ENCODE peak calls at places on chromosomes 7 and 10, in six cellular contexts. One of them, this sample, is unnamed.
A peak's percentile ranks its signal among the peaks of the same experiment; 100 is the strongest.

GRCh38 chr10:51892965-51893658 is 193.7 kb upstream of the CSTF2T start:
- DNase-seq in PC-3: peak; percentile 85
- DNase-seq in fibroblast of lung: peak; percentile 35
- DNase-seq in foreskin fibroblast: no peak
- DNase-seq in fibroblast of mammary gland: peak; percentile 41
- DNase-seq in left lung: no peak
- DNase-seq in this sample: peak; percentile 1

GRCh38 chr7:96414931-96415292 is 93.0 kb upstream of the SLC25A13 start:
- DNase-seq in PC-3: peak; percentile 72
- DNase-seq in fibroblast of lung: peak; percentile 48
- DNase-seq in foreskin fibroblast: no peak
- DNase-seq in fibroblast of mammary gland: peak; percentile 49
- DNase-seq in left lung: no peak
- DNase-seq in this sample: peak; percentile 7

GRCh38 chr10:132175401-132175800 is 11.3 kb upstream of the DPYSL4 start:
- DNase-seq in PC-3: no peak
- DNase-seq in fibroblast of lung: no peak
- DNase-seq in foreskin fibroblast: no peak
- DNase-seq in fibroblast of mammary gland: no peak
- DNase-seq in left lung: no peak
- DNase-seq in this sample: no peak

GRCh38 chr10:84233940-84234339 is 7.4 kb downstream of the LRIT1 start:
- DNase-seq in PC-3: no peak
- DNase-seq in fibroblast of lung: no peak
- DNase-seq in foreskin fibroblast: no peak
- DNase-seq in fibroblast of mammary gland: no peak
- DNase-seq in left lung: no peak
- DNase-seq in this sample: no peak

GRCh38 chr7:77251519-77251819 is 51.9 kb upstream of the FGL2 start:
- DNase-seq in PC-3: no peak
- DNase-seq in fibroblast of lung: no peak
- DNase-seq in foreskin fibroblast: no peak
- DNase-seq in fibroblast of mammary gland: no peak
- DNase-seq in left lung: no peak
- DNase-seq in this sample: no peak

GRCh38 chr10:88913157-88913556 is 33.1 kb downstream of the STAMBPL1 start:
- DNase-seq in PC-3: no peak
- DNase-seq in fibroblast of lung: peak; percentile 78
- DNase-seq in foreskin fibroblast: no peak
- DNase-seq in fibroblast of mammary gland: peak; percentile 79
- DNase-seq in left lung: no peak
- DNase-seq in this sample: no peak

GRCh38 chr7:15084368-15084767 is 181.8 kb upstream of the DGKB start:
- DNase-seq in PC-3: no peak
- DNase-seq in fibroblast of lung: no peak
- DNase-seq in foreskin fibroblast: no peak
- DNase-seq in fibroblast of mammary gland: no peak
- DNase-seq in left lung: no peak
- DNase-seq in this sample: no peak

GRCh38 chr7:83366629-83367028 is 203.9 kb upstream of the PCLO start:
- DNase-seq in PC-3: peak; percentile 52
- DNase-seq in fibroblast of lung: peak; percentile 2
- DNase-seq in foreskin fibroblast: no peak
- DNase-seq in fibroblast of mammary gland: no peak
- DNase-seq in left lung: no peak
- DNase-seq in this sample: no peak

GRCh38 chr10:117130862-117131389 is 7.1 kb downstream of the VAX1 start:
- DNase-seq in PC-3: no peak
- DNase-seq in fibroblast of lung: no peak
- DNase-seq in foreskin fibroblast: no peak
- DNase-seq in fibroblast of mammary gland: no peak
- DNase-seq in left lung: no peak
- DNase-seq in this sample: no peak

GRCh38 chr7:10973942-10974716 is 457 bp downstream of the PHF14 start:
- DNase-seq in PC-3: peak; percentile 28
- DNase-seq in fibroblast of lung: peak; percentile 49
- DNase-seq in foreskin fibroblast: peak; percentile 39
- DNase-seq in fibroblast of mammary gland: peak; percentile 50
- DNase-seq in left lung: no peak
- DNase-seq in this sample: peak; percentile 16

GRCh38 chr10:6201511-6201975 is 1.2 kb upstream of the PFKFB3 start:
- DNase-seq in PC-3: peak; percentile 67
- DNase-seq in fibroblast of lung: peak; percentile 44
- DNase-seq in foreskin fibroblast: peak; percentile 85
- DNase-seq in fibroblast of mammary gland: peak; percentile 31
- DNase-seq in left lung: peak; percentile 84
- DNase-seq in this sample: peak; percentile 43

GRCh38 chr10:89301231-89301630 is 615 bp upstream of the IFIT2 start:
- DNase-seq in PC-3: peak; percentile 26
- DNase-seq in fibroblast of lung: peak; percentile 61
- DNase-seq in foreskin fibroblast: peak; percentile 34
- DNase-seq in fibroblast of mammary gland: peak; percentile 54
- DNase-seq in left lung: no peak
- DNase-seq in this sample: peak; percentile 81

GRCh38 chr7:25854608-25855497 is 297.1 kb upstream of the NFE2L3 start:
- DNase-seq in PC-3: peak; percentile 92
- DNase-seq in fibroblast of lung: peak; percentile 100
- DNase-seq in foreskin fibroblast: peak; percentile 98
- DNase-seq in fibroblast of mammary gland: peak; percentile 100
- DNase-seq in left lung: no peak
- DNase-seq in this sample: peak; percentile 99

GRCh38 chr7:91922857-91923256 is 17.8 kb upstream of the AKAP9 start:
- DNase-seq in PC-3: no peak
- DNase-seq in fibroblast of lung: no peak
- DNase-seq in foreskin fibroblast: no peak
- DNase-seq in fibroblast of mammary gland: no peak
- DNase-seq in left lung: no peak
- DNase-seq in this sample: no peak

GRCh38 chr10:103276941-103277712 is at the start of gene INA:
- DNase-seq in PC-3: no peak
- DNase-seq in fibroblast of lung: peak; percentile 30
- DNase-seq in foreskin fibroblast: peak; percentile 62
- DNase-seq in fibroblast of mammary gland: peak; percentile 30
- DNase-seq in left lung: no peak
- DNase-seq in this sample: no peak

GRCh38 chr7:116569737-116570136 is 44.9 kb downstream of the CAV1 start:
- DNase-seq in PC-3: peak; percentile 84
- DNase-seq in fibroblast of lung: peak; percentile 68
- DNase-seq in foreskin fibroblast: peak; percentile 94
- DNase-seq in fibroblast of mammary gland: peak; percentile 98
- DNase-seq in left lung: no peak
- DNase-seq in this sample: no peak

GRCh38 chr10:131871673-131872005 is 29.2 kb upstream of the PPP2R2D start:
- DNase-seq in PC-3: no peak
- DNase-seq in fibroblast of lung: no peak
- DNase-seq in foreskin fibroblast: no peak
- DNase-seq in fibroblast of mammary gland: no peak
- DNase-seq in left lung: no peak
- DNase-seq in this sample: no peak

GRCh38 chr7:477626-478220 is 41.9 kb downstream of the PDGFA start:
- DNase-seq in PC-3: peak; percentile 57
- DNase-seq in fibroblast of lung: no peak
- DNase-seq in foreskin fibroblast: no peak
- DNase-seq in fibroblast of mammary gland: no peak
- DNase-seq in left lung: peak; percentile 14
- DNase-seq in this sample: no peak

GRCh38 chr10:52212802-52213510 is 101.1 kb upstream of the DKK1 start:
- DNase-seq in PC-3: no peak
- DNase-seq in fibroblast of lung: no peak
- DNase-seq in foreskin fibroblast: no peak
- DNase-seq in fibroblast of mammary gland: no peak
- DNase-seq in left lung: no peak
- DNase-seq in this sample: no peak

GRCh38 chr7:137820677-137821420 is 25.9 kb downstream of the DGKI start:
- DNase-seq in PC-3: no peak
- DNase-seq in fibroblast of lung: peak; percentile 68
- DNase-seq in foreskin fibroblast: peak; percentile 49
- DNase-seq in fibroblast of mammary gland: peak; percentile 79
- DNase-seq in left lung: peak; percentile 49
- DNase-seq in this sample: no peak

GRCh38 chr10:105797234-105797890 is 1156.3 kb downstream of the SORCS3 start:
- DNase-seq in PC-3: peak; percentile 58
- DNase-seq in fibroblast of lung: no peak
- DNase-seq in foreskin fibroblast: no peak
- DNase-seq in fibroblast of mammary gland: peak; percentile 16
- DNase-seq in left lung: no peak
- DNase-seq in this sample: peak; percentile 1

GRCh38 chr7:266851-267840 is 22.8 kb upstream of the FOXL3 start:
- DNase-seq in PC-3: peak; percentile 62
- DNase-seq in fibroblast of lung: no peak
- DNase-seq in foreskin fibroblast: no peak
- DNase-seq in fibroblast of mammary gland: no peak
- DNase-seq in left lung: no peak
- DNase-seq in this sample: no peak

GRCh38 chr10:61961278-61961677 is 59.8 kb downstream of the ARID5B start:
- DNase-seq in PC-3: no peak
- DNase-seq in fibroblast of lung: no peak
- DNase-seq in foreskin fibroblast: no peak
- DNase-seq in fibroblast of mammary gland: no peak
- DNase-seq in left lung: no peak
- DNase-seq in this sample: no peak

GRCh38 chr7:133712544-133712943 is 414.6 kb upstream of the LRGUK start:
- DNase-seq in PC-3: no peak
- DNase-seq in fibroblast of lung: no peak
- DNase-seq in foreskin fibroblast: no peak
- DNase-seq in fibroblast of mammary gland: no peak
- DNase-seq in left lung: no peak
- DNase-seq in this sample: no peak

GRCh38 chr10:13518076-13518692 is 10.6 kb downstream of the BEND7 start:
- DNase-seq in PC-3: no peak
- DNase-seq in fibroblast of lung: peak; percentile 27
- DNase-seq in foreskin fibroblast: no peak
- DNase-seq in fibroblast of mammary gland: no peak
- DNase-seq in left lung: no peak
- DNase-seq in this sample: no peak

GRCh38 chr10:61837748-61838055 is 63.8 kb upstream of the ARID5B start:
- DNase-seq in PC-3: peak; percentile 59
- DNase-seq in fibroblast of lung: no peak
- DNase-seq in foreskin fibroblast: no peak
- DNase-seq in fibroblast of mammary gland: no peak
- DNase-seq in left lung: no peak
- DNase-seq in this sample: no peak

GRCh38 chr7:159070422-159071148 is 74.1 kb downstream of the VIPR2 start:
- DNase-seq in PC-3: peak; percentile 35
- DNase-seq in fibroblast of lung: no peak
- DNase-seq in foreskin fibroblast: peak; percentile 0
- DNase-seq in fibroblast of mammary gland: peak; percentile 10
- DNase-seq in left lung: no peak
- DNase-seq in this sample: no peak

GRCh38 chr10:69492746-69493462 is 41.6 kb downstream of the TSPAN15 start:
- DNase-seq in PC-3: no peak
- DNase-seq in fibroblast of lung: no peak
- DNase-seq in foreskin fibroblast: no peak
- DNase-seq in fibroblast of mammary gland: no peak
- DNase-seq in left lung: no peak
- DNase-seq in this sample: no peak

GRCh38 chr7:41574377-41574776 is 128.5 kb downstream of the INHBA start:
- DNase-seq in PC-3: peak; percentile 21
- DNase-seq in fibroblast of lung: no peak
- DNase-seq in foreskin fibroblast: peak; percentile 52
- DNase-seq in fibroblast of mammary gland: peak; percentile 17
- DNase-seq in left lung: no peak
- DNase-seq in this sample: no peak

DNA sequence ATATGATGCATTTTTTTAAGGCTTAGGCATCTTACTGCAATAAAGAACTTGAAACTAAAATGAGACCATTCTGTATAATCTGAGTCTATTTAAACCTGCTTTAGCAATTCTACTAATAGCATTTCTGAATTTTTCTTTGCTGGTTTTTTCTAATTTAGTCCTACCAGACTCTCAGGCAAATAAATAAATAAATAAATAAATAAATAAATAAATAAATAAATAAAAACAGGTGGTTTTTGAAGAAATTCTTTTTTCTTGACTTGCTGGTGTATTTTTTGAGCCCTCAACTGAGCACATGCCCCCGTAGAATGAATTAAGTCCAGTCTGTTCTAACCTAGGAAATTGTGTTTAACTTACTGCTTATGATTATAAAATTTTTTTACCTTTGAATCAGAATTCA is 134.7 kb upstream of the FOXP2 start:
- DNase-seq in PC-3: no peak
- DNase-seq in fibroblast of lung: no peak
- DNase-seq in foreskin fibroblast: no peak
- DNase-seq in fibroblast of mammary gland: no peak
- DNase-seq in left lung: no peak
- DNase-seq in this sample: no peak
- TF ChIP-seq CTCF in PC-3: no peak
- TF ChIP-seq CTCF in fibroblast of lung: no peak
- TF ChIP-seq CTCF in foreskin fibroblast: no peak
- TF ChIP-seq CTCF in fibroblast of mammary gland: no peak
- TF ChIP-seq CTCF in left lung: no peak
- TF ChIP-seq CTCF in this sample: no peak

DNA sequence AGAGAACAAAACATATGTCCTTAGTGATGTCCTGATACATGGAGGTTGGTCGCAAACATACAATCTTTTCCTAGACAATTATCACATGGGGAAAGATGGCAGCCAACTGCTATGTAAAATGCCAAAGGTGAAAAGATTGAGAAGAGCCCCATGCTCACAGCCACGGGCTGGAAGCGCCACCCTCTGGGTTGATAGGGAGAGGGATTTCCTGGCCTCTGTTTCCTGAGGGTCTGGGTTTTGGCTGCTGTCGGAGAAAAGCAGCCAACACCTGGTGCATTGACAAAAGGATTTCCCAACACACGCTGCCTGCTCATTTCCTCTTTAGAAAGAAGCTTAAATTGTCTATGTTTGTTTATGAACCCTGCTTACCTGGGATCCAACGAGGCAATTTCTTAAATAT is 43.8 kb downstream of the ITIH5 start:
- DNase-seq in PC-3: no peak
- DNase-seq in fibroblast of lung: no peak
- DNase-seq in foreskin fibroblast: no peak
- DNase-seq in fibroblast of mammary gland: no peak
- DNase-seq in left lung: no peak
- DNase-seq in this sample: no peak
- TF ChIP-seq CTCF in PC-3: no peak
- TF ChIP-seq CTCF in fibroblast of lung: no peak
- TF ChIP-seq CTCF in foreskin fibroblast: no peak
- TF ChIP-seq CTCF in fibroblast of mammary gland: no peak
- TF ChIP-seq CTCF in left lung: no peak
- TF ChIP-seq CTCF in this sample: no peak

DNA sequence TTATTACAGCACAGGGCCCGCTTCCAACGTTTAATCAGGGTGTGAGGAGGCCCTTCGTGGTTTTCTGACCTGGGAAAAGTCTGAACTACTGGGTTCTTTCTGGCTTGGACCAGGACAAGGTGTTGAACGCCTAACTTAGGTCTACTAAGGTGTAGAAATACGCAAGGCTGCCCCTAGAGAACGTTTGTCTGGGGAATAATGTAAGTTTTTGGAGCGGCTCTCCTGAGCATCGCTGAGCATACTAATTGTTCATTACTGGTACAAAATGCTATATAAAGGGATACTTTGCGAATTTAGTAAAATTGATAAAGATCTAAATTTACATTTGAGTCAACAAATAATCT is 32.4 kb upstream of the TOMM7 start:
- DNase-seq in PC-3: no peak
- DNase-seq in fibroblast of lung: no peak
- DNase-seq in foreskin fibroblast: no peak
- DNase-seq in fibroblast of mammary gland: no peak
- DNase-seq in left lung: no peak
- DNase-seq in this sample: no peak
- TF ChIP-seq CTCF in PC-3: no peak
- TF ChIP-seq CTCF in fibroblast of lung: no peak
- TF ChIP-seq CTCF in foreskin fibroblast: no peak
- TF ChIP-seq CTCF in fibroblast of mammary gland: no peak
- TF ChIP-seq CTCF in left lung: no peak
- TF ChIP-seq CTCF in this sample: no peak

GRCh38 chr10:8444630-8445029 is 390.1 kb downstream of the GATA3 start:
- DNase-seq in PC-3: peak; percentile 11
- DNase-seq in fibroblast of lung: no peak
- DNase-seq in foreskin fibroblast: no peak
- DNase-seq in fibroblast of mammary gland: no peak
- DNase-seq in left lung: no peak
- DNase-seq in this sample: no peak
- TF ChIP-seq CTCF in PC-3: peak; percentile 34
- TF ChIP-seq CTCF in fibroblast of lung: no peak
- TF ChIP-seq CTCF in foreskin fibroblast: no peak
- TF ChIP-seq CTCF in fibroblast of mammary gland: no peak
- TF ChIP-seq CTCF in left lung: no peak
- TF ChIP-seq CTCF in this sample: no peak